ENCODE peak calls at places on chromosomes 2 and 18, in five cellular contexts. K, T, M, X and L are unnamed samples.

GRCh38 chr2:180222642-180223041 is 215.5 kb upstream of the CWC22 start:
- DNase-seq in X (peak; percentile 92), K (peak; percentile 17), T (peak; percentile 93), M (peak; percentile 33), L (no peak)

GRCh38 chr2:83006991-83007390 is 1452.1 kb downstream of the SUCLG1 start:
- DNase-seq in T (peak; percentile 35), M (no peak), X (no peak), K (no peak), L (no peak)

GRCh38 chr2:85259101-85259590 is 68.6 kb downstream of the TGOLN2 start:
- DNase-seq in X (peak; percentile 93), T (peak; percentile 72), K (no peak), M (peak; percentile 39), L (no peak)

GRCh38 chr2:157504623-157505022 is 60.7 kb upstream of the CYTIP start:
- DNase-seq in T (no peak), K (no peak), X (no peak), M (no peak), L (no peak)

GRCh38 chr2:11482473-11483031 is 16.6 kb upstream of the E2F6 start:
- DNase-seq in T (no peak), X (no peak), K (no peak), M (no peak), L (no peak)

GRCh38 chr2:151861171-151861570 is 33.0 kb upstream of the ARL5A start:
- DNase-seq in M (no peak), K (no peak), T (no peak), X (no peak), L (no peak)

GRCh38 chr2:24152413-24153197 is 22.2 kb upstream of the FAM228A start:
- DNase-seq in M (no peak), K (no peak), X (no peak), T (no peak), L (no peak)

GRCh38 chr2:238290715-238291549 is 2.5 kb upstream of the PER2 start:
- DNase-seq in T (no peak), K (no peak), X (no peak), M (no peak), L (no peak)

GRCh38 chr2:188114014-188114413 is 177.7 kb upstream of the GULP1 start:
- DNase-seq in T (peak; percentile 33), M (peak; percentile 54), X (peak; percentile 33), K (no peak), L (no peak)

GRCh38 chr2:33599175-33599942 is at the start of gene FAM98A:
- DNase-seq in X (peak; percentile 99), K (peak; percentile 94), T (peak; percentile 99), M (peak; percentile 99), L (peak; percentile 99)
- TF ChIP-seq CTCF in X (peak; percentile 18), K (no peak), T (peak; percentile 20), M (peak; percentile 23), L (no peak)

GRCh38 chr2:118086024-118086633 is 2.1 kb upstream of the INSIG2 start:
- DNase-seq in K (no peak), M (no peak), T (no peak), X (no peak), L (no peak)

GRCh38 chr2:118091140-118091478 is 2.8 kb downstream of the INSIG2 start:
- DNase-seq in M (no peak), K (no peak), T (no peak), X (no peak), L (no peak)

GRCh38 chr2:118088051-118089014 is at the start of gene INSIG2:
- DNase-seq in X (peak; percentile 89), T (peak; percentile 93), K (peak; percentile 83), M (peak; percentile 96), L (peak; percentile 97)

GRCh38 chr2:118090387-118091139 is 2.3 kb downstream of the INSIG2 start:
- DNase-seq in M (no peak), X (no peak), K (no peak), T (no peak), L (no peak)

GRCh38 chr2:118089015-118089800 is 937 bp downstream of the INSIG2 start:
- DNase-seq in K (no peak), X (peak; percentile 71), T (peak; percentile 64), M (peak; percentile 47), L (no peak)
- TF ChIP-seq CTCF in K (peak; percentile 23), X (peak; percentile 38), T (peak; percentile 32), M (peak; percentile 44), L (peak; percentile 23)

GRCh38 chr2:127196998-127197397 is 23.1 kb downstream of the CYP27C1 start:
- DNase-seq in K (no peak), M (no peak), X (no peak), T (no peak), L (no peak)
- TF ChIP-seq CTCF in K (peak; percentile 46), M (peak; percentile 52), X (peak; percentile 17), T (peak; percentile 32), L (peak; percentile 56)

DNA sequence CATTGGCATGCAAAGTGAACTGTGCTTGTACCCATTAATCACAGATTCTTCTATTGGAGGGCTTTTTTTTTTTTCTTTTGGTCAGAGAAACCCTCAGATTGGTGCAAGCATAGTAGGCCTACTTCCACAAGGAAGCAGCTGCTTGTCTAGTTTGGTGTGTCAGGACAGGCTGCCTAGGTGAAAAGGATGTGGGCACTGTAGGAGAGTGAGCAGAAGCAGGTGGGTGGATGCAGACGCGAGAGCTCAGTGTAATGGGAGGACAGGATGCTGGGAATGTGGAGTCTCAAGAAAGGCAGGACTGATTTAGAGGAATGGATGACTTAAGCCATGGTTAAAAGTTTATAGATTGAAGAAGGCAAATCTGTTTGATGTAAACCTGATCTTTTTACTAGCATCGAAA is 3.1 kb downstream of the ELP2 start:
- DNase-seq in M (no peak), K (no peak), T (no peak), X (no peak), L (no peak)
- TF ChIP-seq CTCF in M (no peak), K (no peak), T (no peak), X (no peak), L (no peak)

GRCh38 chr2:203394519-203395227 is 66.5 kb downstream of the ABI2 start:
- DNase-seq in X (peak; percentile 32), T (no peak), K (no peak), M (no peak), L (no peak)
- TF ChIP-seq CTCF in X (no peak), T (no peak), K (no peak), M (peak; percentile 23), L (no peak)

GRCh38 chr2:9813312-9814128 is 29.8 kb upstream of the TAF1B start:
- DNase-seq in K (no peak), T (peak; percentile 53), X (peak; percentile 67), M (peak; percentile 34), L (no peak)

GRCh38 chr2:9815076-9815475 is 28.2 kb upstream of the TAF1B start:
- DNase-seq in X (no peak), K (no peak), T (no peak), M (no peak), L (no peak)

GRCh38 chr2:9815844-9816279 is 27.4 kb upstream of the TAF1B start:
- DNase-seq in K (no peak), M (no peak), T (no peak), X (no peak), L (no peak)

GRCh38 chr2:9812945-9813311 is 30.3 kb upstream of the TAF1B start:
- DNase-seq in T (no peak), X (no peak), M (no peak), K (no peak), L (no peak)

DNA sequence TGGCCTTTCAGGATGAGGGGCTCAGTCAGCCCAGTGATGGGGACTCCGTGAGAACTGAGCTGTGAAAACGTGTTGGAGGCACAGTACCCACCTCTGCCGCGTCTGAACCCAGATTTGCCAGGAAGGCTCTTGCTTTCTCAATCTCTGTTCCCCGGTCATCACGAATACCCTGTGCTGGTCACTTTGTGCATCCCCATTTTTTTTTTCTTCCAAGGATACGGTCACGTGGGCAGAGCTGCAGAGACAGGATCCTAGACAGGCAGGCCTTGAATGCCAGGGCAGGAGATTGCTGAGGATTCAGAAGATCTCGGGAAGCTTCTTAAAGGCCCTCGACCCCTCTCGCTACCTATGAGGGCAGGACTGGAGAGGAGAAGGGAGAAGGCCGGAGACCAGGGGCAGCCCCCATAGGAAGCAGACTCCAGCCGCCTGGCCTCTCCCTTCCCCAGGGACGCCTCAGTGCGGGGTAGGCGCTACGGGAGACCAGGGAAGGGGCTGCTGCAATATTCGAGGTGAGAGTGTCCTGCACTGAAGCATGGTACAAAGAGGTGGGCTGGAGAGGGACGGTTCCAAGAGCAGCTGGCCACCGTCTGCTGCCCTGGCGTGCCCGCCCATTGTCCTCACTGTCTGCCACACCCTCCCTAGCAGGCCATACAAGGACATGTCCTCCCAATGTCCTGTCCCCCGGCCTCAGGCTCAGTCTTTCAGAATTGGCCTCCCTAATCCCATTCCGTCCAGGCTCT is 29.0 kb upstream of the TAF1B start:
- DNase-seq in T (no peak), K (no peak), M (no peak), X (no peak), L (no peak)
- TF ChIP-seq CTCF in T (no peak), K (no peak), M (no peak), X (no peak), L (peak; percentile 79)

DNA sequence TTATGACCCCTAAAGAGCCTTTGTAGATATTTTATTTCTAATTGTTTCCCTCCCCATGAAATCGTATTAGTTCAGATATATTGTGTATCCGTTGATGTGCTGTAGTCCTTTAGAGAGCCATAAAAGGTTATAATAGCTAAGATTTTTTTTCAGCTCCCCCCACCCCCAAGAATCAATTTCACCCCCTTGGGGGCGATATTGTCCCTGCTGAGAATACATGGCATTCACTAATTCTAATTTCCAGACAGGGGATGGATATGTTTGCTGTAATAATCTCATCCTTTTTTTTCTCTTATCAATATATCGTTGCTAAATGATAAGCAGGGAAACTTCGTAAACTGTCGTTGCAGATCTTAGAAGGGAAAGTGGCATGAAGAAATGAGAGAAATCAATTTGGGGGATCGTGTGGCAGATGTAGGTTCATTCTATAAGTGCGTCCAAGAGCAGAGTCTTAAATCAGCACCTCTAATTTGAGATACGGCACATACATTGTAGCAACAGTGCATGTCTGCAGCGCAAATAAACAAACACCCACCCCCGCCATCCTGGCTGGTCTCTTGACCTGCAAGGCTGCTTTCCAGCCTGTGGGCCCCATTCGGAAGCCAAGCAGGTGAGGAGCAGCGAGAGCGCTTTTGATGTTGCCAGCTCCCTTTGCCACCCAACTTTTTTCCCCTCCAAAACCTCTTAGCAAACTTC is 530.9 kb downstream of the TMEM182 start:
- DNase-seq in K (no peak), T (no peak), X (no peak), M (no peak), L (no peak)
- TF ChIP-seq CTCF in K (no peak), T (no peak), X (no peak), M (no peak), L (no peak)

GRCh38 chr2:27855476-27855875 is 34.7 kb downstream of the RBKS start:
- DNase-seq in T (peak; percentile 60), M (no peak), K (peak; percentile 38), X (peak; percentile 73), L (no peak)
- TF ChIP-seq CTCF in T (no peak), M (no peak), K (no peak), X (no peak), L (no peak)

GRCh38 chr2:135785032-135785431 is 43.4 kb downstream of the UBXN4 start:
- DNase-seq in T (no peak), X (peak; percentile 3), K (no peak), M (no peak), L (no peak)
- TF ChIP-seq CTCF in T (no peak), X (peak; percentile 47), K (no peak), M (peak; percentile 43), L (peak; percentile 18)